ENCODE peak calls at places on chromosome 18, in four cellular contexts. H is HCT116, J is heart left ventricle, K is Peyer's patch. L is an unnamed sample.

GRCh38 chr18:48649231-48649630 is 110.4 kb downstream of the CTIF start:
- DNase-seq in H (no peak), J (no peak), K (no peak), L (no peak)

GRCh38 chr18:77851798-77852197 is 602.1 kb downstream of the GALR1 start:
- DNase-seq in H (no peak), J (no peak), K (no peak), L (no peak)

GRCh38 chr18:75214766-75215515 is 4.3 kb downstream of the TSHZ1 start:
- DNase-seq in H (no peak), J (no peak), K (no peak), L (no peak)

GRCh38 chr18:7950380-7951143 is 383.4 kb downstream of the PTPRM start:
- DNase-seq in H (peak), J (no peak), K (no peak), L (no peak)

GRCh38 chr18:22349317-22349898 is 68.3 kb downstream of the CTAGE1 start:
- DNase-seq in H (no peak), J (no peak), K (no peak), L (no peak)

GRCh38 chr18:22883827-22884226 is 49.3 kb upstream of the RBBP8 start:
- DNase-seq in H (no peak), J (no peak), K (no peak), L (no peak)

GRCh38 chr18:38369772-38370690 is 804.4 kb upstream of the CELF4 start:
- DNase-seq in H (no peak), J (no peak), K (no peak), L (no peak)

GRCh38 chr18:21996261-21996892 is 173.0 kb upstream of the GATA6 start:
- DNase-seq in H (no peak), J (no peak), K (peak), L (no peak)

GRCh38 chr18:10194592-10194991 is 259.8 kb upstream of the APCDD1 start:
- DNase-seq in H (no peak), J (no peak), K (no peak), L (no peak)

GRCh38 chr18:75378674-75379315 is 48.7 kb downstream of the SMIM21 start:
- DNase-seq in H (no peak), J (no peak), K (no peak), L (no peak)

GRCh38 chr18:45639424-45639823 is 24.1 kb downstream of the SLC14A2 start:
- DNase-seq in H (no peak), J (no peak), K (no peak), L (no peak)

GRCh38 chr18:79872423-79872822 is 74.7 kb downstream of the KCNG2 start:
- DNase-seq in H (no peak), J (no peak), K (no peak), L (no peak)

GRCh38 chr18:77055429-77056310 is 76.9 kb downstream of the MBP start:
- DNase-seq in H (no peak), J (peak), K (no peak), L (no peak)

GRCh38 chr18:43620936-43621335 is 343.6 kb upstream of the SYT4 start:
- DNase-seq in H (no peak), J (no peak), K (no peak), L (no peak)

GRCh38 chr18:9661564-9661963 is 46.5 kb upstream of the RAB31 start:
- DNase-seq in H (no peak), J (no peak), K (no peak), L (no peak)

GRCh38 chr18:69968073-69968472 is 20.4 kb upstream of the CD226 start:
- DNase-seq in H (no peak), J (no peak), K (no peak), L (no peak)

GRCh38 chr18:23884712-23885375 is 129.7 kb upstream of the TTC39C start:
- DNase-seq in H (no peak), J (no peak), K (peak), L (no peak)

GRCh38 chr18:63140038-63140450 is 179.5 kb downstream of the BCL2 start:
- DNase-seq in H (no peak), J (no peak), K (no peak), L (no peak)

GRCh38 chr18:8771930-8772329 is 66.6 kb downstream of the MTCL1 start:
- DNase-seq in H (no peak), J (peak), K (no peak), L (no peak)

GRCh38 chr18:63832470-63832869 is 55.0 kb upstream of the SERPINB2 start:
- DNase-seq in H (no peak), J (no peak), K (no peak), L (no peak)

GRCh38 chr18:67646890-67647289 is 130.4 kb upstream of the DSEL start:
- DNase-seq in H (no peak), J (no peak), K (no peak), L (no peak)
- H3K27ac ChIP-seq in H (no peak), J (no peak), K (no peak), L (no peak)

DNA sequence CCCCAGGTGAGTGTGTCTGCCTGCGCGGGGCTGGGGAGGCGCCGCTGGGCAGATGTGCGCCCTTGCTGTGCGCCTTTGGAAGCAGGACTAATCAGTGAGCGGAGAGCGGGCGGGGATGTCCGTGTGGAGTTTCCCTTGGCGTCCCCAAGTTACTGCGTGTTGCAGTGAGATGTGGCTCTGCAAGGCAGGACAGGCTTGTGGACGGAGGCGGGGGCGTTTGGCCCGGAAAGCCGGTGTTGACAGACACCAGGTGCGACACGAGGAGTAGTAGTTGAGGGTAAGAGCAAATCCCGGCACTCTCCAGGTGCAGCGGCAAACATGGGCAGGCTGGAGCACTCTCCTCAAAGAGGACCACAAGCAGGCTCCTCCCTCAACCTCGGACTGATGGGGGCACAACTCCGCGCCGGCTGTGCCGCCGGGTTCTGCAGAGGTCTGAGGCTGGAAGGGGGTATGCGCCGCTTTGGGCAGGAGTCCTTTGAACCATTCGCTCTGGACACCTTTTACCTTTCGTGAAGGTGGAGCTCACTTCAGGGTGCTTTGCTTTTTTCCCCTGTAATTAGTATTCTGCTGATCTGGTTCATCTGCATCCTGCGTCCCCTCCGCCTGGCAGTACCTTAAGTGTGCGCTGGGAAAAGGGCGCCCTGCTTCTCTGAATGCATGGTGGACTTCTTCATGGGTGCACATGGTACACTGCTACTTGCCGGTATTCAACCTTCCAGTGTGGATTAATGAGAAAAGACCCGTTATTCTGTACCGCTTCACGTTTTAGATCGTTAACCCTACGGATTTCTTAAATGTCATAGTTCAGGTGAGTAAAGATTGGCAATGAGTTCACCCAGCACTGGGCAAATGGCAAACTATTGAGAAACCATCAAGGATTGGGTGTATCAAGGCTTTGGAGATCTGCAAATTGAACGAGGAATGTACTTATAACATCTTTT is 603 bp downstream of the CDH7 start:
- DNase-seq in H (no peak), J (no peak), K (peak), L (no peak)
- TF ChIP-seq CTCF in H (no peak), J (no peak), K (no peak), L (no peak)

GRCh38 chr18:54381640-54382039 is 23.9 kb downstream of the C18orf54 start:
- DNase-seq in H (no peak), J (no peak), K (no peak), L (no peak)
- H3K27ac ChIP-seq in H (no peak), J (no peak), K (no peak), L (no peak)

DNA sequence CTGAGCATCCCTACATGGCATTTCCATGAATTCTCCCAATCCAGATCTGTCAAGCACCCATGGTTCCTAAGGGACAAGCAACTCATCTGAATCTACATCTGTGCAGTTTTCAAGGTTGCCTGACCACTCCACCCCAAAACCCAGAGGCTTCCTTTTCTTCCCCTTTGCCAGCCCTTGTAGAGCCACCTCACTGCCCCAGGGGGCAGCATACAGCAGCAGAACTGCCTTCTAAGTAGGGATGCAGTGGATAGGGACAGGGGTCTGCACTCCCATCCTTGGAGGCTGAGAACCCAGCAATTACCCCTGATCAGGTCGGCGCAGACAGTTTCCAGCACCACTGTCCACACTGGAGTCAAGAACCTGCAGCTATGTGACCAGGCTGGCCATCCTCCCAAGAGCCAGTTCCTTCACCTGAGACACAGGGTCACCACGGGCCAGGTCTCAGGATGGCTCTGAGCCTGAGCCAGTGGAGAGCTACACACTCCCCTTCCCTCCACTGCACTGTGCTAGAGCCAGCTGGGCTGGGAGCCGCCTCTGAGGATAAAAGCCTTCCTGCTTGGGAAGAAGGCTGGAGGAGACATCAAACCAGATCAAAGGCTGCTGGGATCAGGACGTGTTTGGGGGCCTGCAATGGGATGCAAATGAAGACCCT is 283.1 kb downstream of the CELF4 start:
- DNase-seq in H (no peak), J (no peak), K (no peak), L (no peak)
- TF ChIP-seq CTCF in H (peak), J (no peak), K (no peak), L (peak)

DNA sequence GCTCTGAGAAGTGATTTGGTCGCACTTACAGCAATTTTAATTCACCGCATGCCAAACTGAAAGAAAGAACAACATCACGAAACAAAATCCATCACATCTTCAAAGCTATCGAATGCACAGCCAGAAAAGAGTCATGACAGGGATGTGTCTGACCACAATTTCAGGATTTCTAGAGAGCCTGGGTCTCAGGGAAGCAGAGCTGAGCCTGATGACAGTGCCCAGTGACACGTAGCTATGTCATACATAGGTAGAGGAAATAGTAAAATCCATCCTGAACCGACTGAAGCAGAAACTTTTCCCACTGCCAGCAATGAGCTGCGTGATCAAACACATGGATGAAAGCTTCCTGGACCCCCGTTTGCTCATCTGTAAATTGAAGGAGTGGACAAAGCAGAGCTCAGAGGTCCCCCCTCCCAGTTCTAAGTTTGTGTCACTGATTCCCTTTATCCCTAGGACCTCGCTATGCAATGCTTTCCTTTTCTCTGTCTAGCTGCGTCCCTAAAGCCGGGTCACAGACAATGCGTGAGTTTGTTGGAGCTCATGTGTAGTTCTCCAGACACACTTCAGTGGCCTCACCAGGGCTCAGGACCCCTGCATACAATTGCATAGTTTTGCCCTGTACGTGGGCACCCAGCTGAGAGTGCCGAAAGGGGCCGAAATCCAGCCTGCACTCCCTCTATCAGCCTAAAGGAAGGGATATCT is 37.6 kb downstream of the CCBE1 start:
- DNase-seq in H (no peak), J (no peak), K (no peak), L (no peak)
- H3K27ac ChIP-seq in H (no peak), J (no peak), K (no peak), L (no peak)

DNA sequence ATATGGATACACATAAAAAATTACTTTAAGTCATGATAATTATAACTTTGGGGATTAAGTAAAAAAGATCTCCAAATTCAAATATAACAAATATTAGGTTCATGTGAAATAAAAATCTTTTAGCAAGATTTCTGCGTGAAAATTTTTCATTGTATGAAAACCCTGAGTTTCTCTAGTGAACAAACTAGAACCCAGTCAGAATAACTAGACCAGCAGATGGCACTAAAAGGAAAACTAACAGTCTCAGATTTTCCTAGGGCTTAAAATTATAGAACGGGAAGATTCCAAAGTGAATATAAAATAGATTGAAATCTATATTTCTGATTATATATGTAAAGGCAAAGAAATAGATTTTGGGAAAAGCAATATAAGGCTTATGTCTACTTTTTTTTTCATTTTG is 43.3 kb downstream of the TMEM200C start:
- DNase-seq in H (no peak), J (no peak), K (no peak), L (no peak)
- TF ChIP-seq CTCF in H (no peak), J (no peak), K (no peak), L (no peak)

DNA sequence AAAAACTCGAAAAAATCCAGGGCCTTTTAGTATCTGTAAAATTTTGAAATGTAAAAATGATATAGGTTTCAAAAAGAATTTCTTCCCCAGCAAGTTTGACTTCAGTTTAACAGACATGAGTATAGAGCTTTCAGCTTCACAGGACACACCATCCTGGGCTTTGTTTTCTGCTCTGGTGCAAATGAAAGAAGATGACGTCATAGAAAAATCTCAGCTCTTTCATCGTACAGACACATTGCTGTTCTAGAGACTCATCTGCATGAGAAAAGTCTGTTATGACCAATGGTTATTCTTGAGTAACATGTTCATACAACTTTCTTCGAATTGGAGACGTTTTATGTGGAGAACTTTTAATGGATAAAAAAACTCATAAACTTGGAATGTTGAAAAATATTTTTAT is 111.7 kb upstream of the DYNAP start:
- DNase-seq in H (no peak), J (no peak), K (no peak), L (no peak)
- H3K27ac ChIP-seq in H (no peak), J (no peak), K (no peak), L (no peak)

GRCh38 chr18:36454258-36454657 is 156.7 kb downstream of the FHOD3 start:
- DNase-seq in H (no peak), J (no peak), K (no peak), L (no peak)

GRCh38 chr18:36457683-36458082 is 160.2 kb downstream of the FHOD3 start:
- DNase-seq in H (no peak), J (no peak), K (no peak), L (no peak)

GRCh38 chr18:36454848-36455458 is 157.4 kb downstream of the FHOD3 start:
- DNase-seq in H (no peak), J (no peak), K (no peak), L (no peak)

GRCh38 chr18:36456622-36457021 is 159.1 kb downstream of the FHOD3 start:
- DNase-seq in H (no peak), J (no peak), K (no peak), L (no peak)

GRCh38 chr18:36455931-36456330 is 158.4 kb downstream of the FHOD3 start:
- DNase-seq in H (no peak), J (no peak), K (no peak), L (no peak)
- TF ChIP-seq CTCF in H (no peak), J (no peak), K (no peak), L (no peak)

DNA sequence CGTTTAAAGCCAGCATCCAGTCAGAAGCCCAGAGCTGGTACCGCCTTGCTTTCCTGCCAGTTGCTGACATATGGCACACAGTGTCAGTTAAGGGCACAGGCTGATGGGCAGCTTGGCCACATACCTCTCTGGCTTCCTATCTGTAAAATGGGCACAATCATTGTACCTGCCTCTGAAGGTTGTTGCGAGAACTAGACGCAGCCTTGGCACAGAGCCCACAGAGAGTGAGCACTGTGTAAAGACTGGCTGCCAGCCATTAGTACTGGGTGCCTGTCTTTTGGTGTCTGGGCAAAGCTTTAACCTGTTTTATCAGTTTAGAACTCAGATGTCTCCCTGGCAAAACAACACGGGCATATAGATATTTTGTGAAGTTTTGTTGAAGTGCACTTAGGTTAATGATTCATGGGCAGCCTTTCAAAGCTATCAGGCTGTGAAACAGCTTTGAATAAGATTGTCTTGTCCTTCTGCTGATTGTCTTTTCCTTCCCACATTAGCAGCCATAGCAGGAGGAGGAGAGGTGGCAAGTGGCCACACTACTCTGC is 269.5 kb downstream of the NEDD4L start:
- DNase-seq in H (no peak), J (no peak), K (peak), L (peak)
- H3K27ac ChIP-seq in H (no peak), J (peak), K (no peak), L (peak)

L was measured in right lobe of liver.